ENCODE peak calls at places on chromosomes 7 and 10, in seven cellular contexts. Z, R, G, H, F, Y and T are unnamed samples.

GRCh38 chr7:2954433-2954853 is 89.2 kb downstream of the CARD11 start:
- DNase-seq in F (no peak), G (no peak), H (peak), Y (no peak), R (no peak), Z (peak), T (no peak)

GRCh38 chr7:45898241-45898640 is 10.0 kb downstream of the IGFBP1 start:
- DNase-seq in H (no peak), Z (no peak), R (no peak), F (no peak), Y (no peak), G (no peak), T (no peak)

GRCh38 chr7:94414481-94414880 is 19.8 kb downstream of the COL1A2 start:
- DNase-seq in Y (no peak), G (no peak), F (no peak), R (peak), Z (no peak), H (no peak), T (peak)

GRCh38 chr10:103555712-103556111 is 62.2 kb downstream of the NEURL1 start:
- DNase-seq in R (no peak), G (no peak), F (no peak), Y (no peak), H (peak), Z (no peak), T (no peak)

GRCh38 chr10:121267236-121268003 is 330.8 kb downstream of the FGFR2 start:
- DNase-seq in Y (no peak), G (no peak), F (no peak), H (no peak), Z (no peak), R (no peak), T (no peak)

GRCh38 chr7:123974326-123974908 is 49.4 kb downstream of the SPAM1 start:
- DNase-seq in G (no peak), R (no peak), H (no peak), F (no peak), Z (no peak), Y (no peak), T (no peak)

GRCh38 chr7:102425639-102426267 is 7.6 kb upstream of the ORAI2 start:
- DNase-seq in R (no peak), F (peak), Z (peak), G (no peak), Y (no peak), H (no peak), T (peak)

GRCh38 chr7:28145090-28145626 is 35.4 kb downstream of the JAZF1 start:
- DNase-seq in F (no peak), Y (no peak), R (no peak), Z (no peak), G (no peak), H (no peak), T (no peak)

GRCh38 chr7:44154703-44155102 is 13.6 kb upstream of the MYL7 start:
- DNase-seq in H (peak), G (no peak), F (no peak), R (peak), Z (no peak), Y (no peak), T (no peak)

GRCh38 chr7:39946693-39947092 is 3.4 kb upstream of the CDK13 start:
- DNase-seq in F (no peak), G (no peak), R (no peak), Z (no peak), H (no peak), Y (no peak), T (no peak)

GRCh38 chr7:37377231-37377630 is 71.4 kb downstream of the ELMO1 start:
- DNase-seq in Y (no peak), H (no peak), G (no peak), Z (no peak), R (no peak), F (no peak), T (no peak)

GRCh38 chr10:8049151-8049873 is 5.2 kb upstream of the GATA3 start:
- DNase-seq in Y (no peak), R (no peak), Z (no peak), G (no peak), H (peak), F (no peak), T (no peak)

GRCh38 chr10:31650010-31650409 is 278.6 kb downstream of the ARHGAP12 start:
- DNase-seq in Y (peak), F (peak), H (peak), Z (peak), G (peak), R (peak), T (peak)

GRCh38 chr10:119489572-119490326 is 52.8 kb downstream of the RGS10 start:
- DNase-seq in F (peak), Z (peak), H (peak), Y (no peak), G (no peak), R (no peak), T (peak)

GRCh38 chr10:103983367-103983911 is 16.5 kb downstream of the SLK start:
- DNase-seq in Z (no peak), Y (no peak), H (no peak), F (no peak), R (no peak), G (no peak), T (no peak)

GRCh38 chr7:158116235-158116634 is 471.4 kb downstream of the PTPRN2 start:
- DNase-seq in G (no peak), Y (no peak), H (peak), F (no peak), Z (no peak), R (no peak), T (no peak)

GRCh38 chr10:132626761-132627735 is 89.5 kb downstream of the INPP5A start:
- DNase-seq in G (no peak), R (no peak), Z (no peak), Y (peak), F (no peak), H (peak), T (no peak)

GRCh38 chr7:4115941-4116610 is 566.0 kb upstream of the FOXK1 start:
- DNase-seq in R (no peak), Y (no peak), H (no peak), F (no peak), G (no peak), Z (no peak), T (no peak)

GRCh38 chr10:24215193-24215592 is 6.3 kb downstream of the KIAA1217 start:
- DNase-seq in Y (peak), R (peak), F (peak), Z (peak), H (no peak), G (no peak), T (no peak)

GRCh38 chr10:2572611-2573010 is 494.7 kb upstream of the PFKP start:
- DNase-seq in G (no peak), R (no peak), Z (no peak), Y (no peak), H (no peak), F (no peak), T (no peak)

GRCh38 chr7:128167316-128167691 is 73.8 kb upstream of the LEP start:
- DNase-seq in H (peak), Z (peak), F (no peak), R (peak), G (peak), Y (peak), T (peak)

GRCh38 chr10:121157998-121158397 is 306.8 kb downstream of the WDR11 start:
- DNase-seq in Z (peak), Y (peak), G (no peak), H (no peak), F (peak), R (peak), T (peak)

GRCh38 chr10:110774069-110775021 is 97.4 kb upstream of the PDCD4 start:
- DNase-seq in Z (no peak), G (no peak), Y (no peak), F (no peak), H (peak), R (peak), T (peak)

GRCh38 chr10:117373848-117374505 is 1.3 kb downstream of the PDZD8 start:
- DNase-seq in H (peak), G (no peak), Y (peak), Z (peak), F (peak), R (peak), T (peak)

GRCh38 chr10:44939691-44940401 is 19.8 kb upstream of the RASSF4 start:
- DNase-seq in G (no peak), Y (no peak), Z (no peak), H (no peak), F (no peak), R (no peak), T (peak)

GRCh38 chr7:28408105-28408973 is 4.0 kb upstream of the CREB5 start:
- DNase-seq in H (peak), G (no peak), F (no peak), Z (peak), Y (peak), R (no peak), T (no peak)

GRCh38 chr10:2202401-2202800 is 465.1 kb upstream of the ADARB2 start:
- DNase-seq in G (no peak), H (no peak), F (no peak), Z (no peak), Y (no peak), R (peak), T (no peak)

GRCh38 chr7:30668102-30668501 is 14.2 kb downstream of the CRHR2 start:
- DNase-seq in Y (no peak), H (no peak), F (no peak), R (no peak), Z (no peak), G (no peak), T (no peak)

GRCh38 chr10:103626178-103626577 is 132.7 kb downstream of the NEURL1 start:
- DNase-seq in Z (no peak), Y (no peak), F (no peak), R (no peak), G (no peak), H (no peak), T (no peak)

GRCh38 chr7:109479388-109479787 is 909.7 kb downstream of the DNAJB9 start:
- DNase-seq in F (no peak), G (no peak), Y (no peak), R (no peak), H (no peak), Z (no peak), T (peak)

DNA sequence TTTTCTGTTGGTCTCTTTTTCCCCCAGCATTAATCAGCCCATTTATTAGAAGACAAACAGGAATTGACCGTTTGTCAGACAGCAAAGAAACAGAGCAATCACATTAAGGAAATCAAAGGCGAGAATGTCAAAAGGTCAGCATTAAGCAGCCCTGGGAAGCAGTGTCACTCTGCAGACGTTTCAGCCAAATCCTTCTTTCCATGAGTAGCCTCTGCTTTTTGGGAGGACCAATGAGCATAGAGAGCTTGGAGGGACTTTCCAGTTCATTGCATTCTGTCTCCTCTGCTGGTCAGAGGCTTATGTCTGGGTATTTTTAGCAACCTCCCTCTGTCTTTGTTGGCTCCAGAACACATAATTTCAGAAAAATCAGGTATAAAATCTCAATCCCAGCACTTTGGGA is 481.4 kb downstream of the GALNT17 start:
- DNase-seq in Y (no peak), F (no peak), R (peak), H (no peak), G (no peak), Z (no peak), T (peak)
- H3K4me3 ChIP-seq in Y (no peak), F (no peak), R (no peak), H (no peak), G (no peak), Z (no peak), T (no peak)

GRCh38 chr10:14543048-14543903 is 212.6 kb upstream of the FRMD4A start:
- DNase-seq in Z (no peak), H (peak), F (no peak), Y (peak), R (no peak), G (no peak), T (peak)
- TF ChIP-seq CTCF in Z (peak), H (peak), F (no peak), Y (peak), R (peak), G (no peak), T (peak)

GRCh38 chr10:27741173-27742091 is 4.2 kb downstream of the MKX start:
- DNase-seq in G (no peak), Y (no peak), H (no peak), F (no peak), R (no peak), Z (peak), T (no peak)
- H3K4me3 ChIP-seq in G (peak), Y (no peak), H (peak), F (peak), R (peak), Z (no peak), T (no peak)

DNA sequence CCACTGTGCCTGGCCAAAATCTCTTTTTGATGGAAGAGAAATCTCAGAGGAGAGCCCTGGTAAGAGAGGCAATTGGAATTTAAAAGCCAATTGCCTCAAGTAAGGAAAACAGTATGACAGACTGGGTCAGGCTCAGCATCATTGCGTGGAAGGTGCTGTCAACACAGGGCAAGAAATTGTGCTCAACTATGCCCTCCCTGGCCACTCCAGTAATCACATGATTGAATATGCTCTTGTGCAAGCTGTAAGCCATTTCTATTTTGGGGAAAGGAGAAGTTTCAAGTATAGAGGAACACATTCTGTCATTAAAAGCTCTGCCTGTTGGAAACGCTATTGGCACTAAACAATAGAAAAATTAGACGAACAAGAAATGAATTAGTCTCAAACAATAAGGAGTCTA is 1127.7 kb downstream of the REEP3 start:
- DNase-seq in Y (no peak), F (peak), G (no peak), Z (no peak), H (no peak), R (no peak), T (no peak)
- TF ChIP-seq CTCF in Y (no peak), F (no peak), G (no peak), Z (no peak), H (no peak), R (no peak), T (no peak)

GRCh38 chr7:149023662-149024061 is 4.6 kb downstream of the PDIA4 start:
- DNase-seq in F (no peak), H (no peak), Y (no peak), G (no peak), Z (no peak), R (peak), T (no peak)
- H3K4me3 ChIP-seq in F (no peak), H (no peak), Y (no peak), G (no peak), Z (no peak), R (no peak), T (no peak)